ENCODE peak calls at places on chromosomes 7 and 10, in eight cellular contexts. B is body of pancreas, V is cardiac muscle cell, L is prostate gland, A is suprapubic skin, C is foreskin keratinocyte, Y is psoas muscle, E is heart left ventricle. U is an unnamed sample.

GRCh38 chr7:156998988-156999610 is 11.4 kb downstream of the MNX1 start:
- DNase-seq in L (no peak), V (no peak), C (no peak), A (no peak), E (no peak), B (no peak), Y (no peak), U (no peak)

GRCh38 chr10:28668363-28669226 is 8.7 kb upstream of the BAMBI start:
- DNase-seq in Y (peak; percentile 70), B (peak; percentile 14), A (peak; percentile 62), V (peak; percentile 79), L (peak; percentile 9), E (peak; percentile 65), C (no peak), U (no peak)

GRCh38 chr10:131474426-131474825 is 162.9 kb upstream of the TCERG1L start:
- DNase-seq in L (no peak), E (no peak), Y (no peak), C (no peak), V (no peak), A (no peak), B (no peak), U (no peak)

GRCh38 chr7:51013861-51014511 is 231.3 kb upstream of the GRB10 start:
- DNase-seq in V (no peak), A (no peak), E (peak; percentile 15), Y (no peak), C (no peak), L (no peak), B (no peak), U (no peak)

GRCh38 chr7:8480466-8480865 is 47.1 kb downstream of the NXPH1 start:
- DNase-seq in C (no peak), Y (no peak), A (no peak), L (no peak), E (no peak), V (no peak), B (no peak), U (no peak)

GRCh38 chr7:30254248-30254647 is 30.1 kb upstream of the ZNRF2 start:
- DNase-seq in B (no peak), A (no peak), Y (no peak), C (no peak), E (no peak), L (no peak), V (no peak), U (no peak)

GRCh38 chr7:143485500-143485899 is 7.8 kb downstream of the TAS2R41 start:
- DNase-seq in B (peak; percentile 11), L (no peak), A (peak; percentile 75), Y (no peak), C (no peak), V (peak; percentile 35), E (no peak), U (no peak)

GRCh38 chr7:45404622-45405021 is 169.5 kb upstream of the ADCY1 start:
- DNase-seq in C (no peak), L (no peak), A (no peak), E (no peak), V (no peak), B (no peak), Y (no peak), U (no peak)

GRCh38 chr10:23693895-23694294 is 255.0 kb downstream of the OTUD1 start:
- DNase-seq in Y (no peak), V (no peak), A (no peak), E (no peak), B (no peak), C (no peak), L (no peak), U (no peak)

GRCh38 chr10:132703305-132704007 is 82.5 kb downstream of the NKX6-2 start:
- DNase-seq in C (no peak), Y (peak; percentile 46), A (peak; percentile 47), E (no peak), V (no peak), B (no peak), L (no peak), U (no peak)

GRCh38 chr10:62860946-62861345 is 44.8 kb upstream of the EGR2 start:
- DNase-seq in B (peak; percentile 22), L (no peak), A (no peak), E (no peak), V (peak; percentile 64), Y (no peak), C (no peak), U (no peak)

GRCh38 chr7:123797673-123798526 is 47.1 kb upstream of the HYAL4 start:
- DNase-seq in A (no peak), C (peak; percentile 95), L (peak; percentile 26), Y (no peak), B (peak; percentile 74), V (peak; percentile 88), E (no peak), U (peak; percentile 58)

GRCh38 chr10:108319434-108320222 is 1155.1 kb upstream of the SORCS1 start:
- DNase-seq in C (no peak), Y (no peak), A (no peak), E (no peak), L (no peak), V (no peak), B (no peak), U (no peak)

GRCh38 chr7:112938895-112939588 is 147.6 kb downstream of the GPR85 start:
- DNase-seq in V (peak; percentile 45), E (peak; percentile 39), L (peak; percentile 5), A (peak; percentile 70), C (no peak), B (peak; percentile 11), Y (peak; percentile 58), U (peak; percentile 5)

GRCh38 chr10:124285587-124286527 is 132.9 kb downstream of the OAT start:
- DNase-seq in L (no peak), E (no peak), B (peak; percentile 21), A (peak; percentile 14), V (peak; percentile 33), C (no peak), Y (peak; percentile 35), U (no peak)
- H3K27ac ChIP-seq in L (no peak overlapping the region), E (no peak overlapping the region), B (no peak overlapping the region), A (no peak overlapping the region), V (no peak overlapping the region), C (no peak overlapping the region), Y (no peak overlapping the region), U (no peak overlapping the region)

DNA sequence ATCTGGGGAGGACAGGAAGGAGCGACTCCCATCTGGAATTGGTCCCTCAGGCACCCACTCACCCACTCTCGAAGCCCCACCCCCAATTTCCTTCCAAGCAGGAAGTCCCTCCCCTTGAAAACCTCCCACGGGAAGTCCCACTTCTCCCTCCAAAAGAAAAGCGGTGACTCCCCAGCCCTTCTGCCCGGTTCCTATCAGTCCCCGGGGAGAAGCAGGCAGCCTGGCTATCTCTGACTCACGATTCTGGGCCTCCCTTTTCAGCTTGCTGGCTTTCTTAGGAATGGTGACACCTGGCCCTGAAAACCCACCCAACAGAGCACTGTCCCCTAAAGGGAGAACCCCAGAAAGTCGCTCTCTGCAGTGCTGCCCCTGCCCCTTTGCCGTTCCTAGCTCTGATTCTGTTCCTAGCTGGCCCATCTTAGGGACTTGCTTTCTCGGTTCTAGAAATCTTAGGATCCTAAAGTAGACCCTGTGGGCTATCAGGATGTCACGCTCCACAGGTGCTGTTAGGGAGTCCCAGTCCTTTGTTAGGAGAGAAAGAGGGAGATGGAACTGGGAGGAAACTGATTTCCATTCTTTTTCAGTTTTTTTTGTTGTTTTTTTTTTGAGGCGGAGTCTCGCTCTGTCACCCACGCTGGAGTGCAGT is 6.0 kb downstream of the TSC22D4 start:
- DNase-seq in A (no peak), C (no peak), Y (peak; percentile 51), V (peak; percentile 80), L (no peak), B (peak; percentile 26), E (peak; percentile 58), U (no peak)
- H3K27ac ChIP-seq in A (peak overlapping the region; percentile 53), C (no peak overlapping the region), Y (no peak overlapping the region), V (peak overlapping the region; percentile 59), L (peak overlapping the region; percentile 51), B (peak overlapping the region; percentile 45), E (peak overlapping the region; percentile 67), U (no peak overlapping the region)

GRCh38 chr7:127393370-127394058 is 1.0 kb upstream of the ZNF800 start:
- DNase-seq in C (no peak), B (peak; percentile 27), Y (peak; percentile 50), L (peak; percentile 6), A (peak; percentile 67), E (peak; percentile 29), V (peak; percentile 26), U (no peak)
- H3K27ac ChIP-seq in C (no peak overlapping the region), B (peak overlapping the region; percentile 99), Y (peak overlapping the region; percentile 99), L (peak overlapping the region; percentile 96), A (peak overlapping the region; percentile 98), E (peak overlapping the region; percentile 89), V (peak overlapping the region; percentile 85), U (no peak overlapping the region)

GRCh38 chr7:102424787-102425218 is 8.6 kb upstream of the ORAI2 start:
- DNase-seq in C (no peak), L (no peak), E (no peak), A (no peak), B (peak; percentile 34), V (no peak), Y (no peak), U (no peak)
- H3K27ac ChIP-seq in C (no peak overlapping the region), L (no peak overlapping the region), E (no peak overlapping the region), A (no peak overlapping the region), B (no peak overlapping the region), V (no peak overlapping the region), Y (no peak overlapping the region), U (no peak overlapping the region)

GRCh38 chr10:6142644-6143043 is 53.8 kb downstream of the RBM17 start:
- DNase-seq in L (no peak), Y (no peak), A (no peak), C (no peak), E (no peak), B (no peak), V (no peak), U (no peak)
- H3K27ac ChIP-seq in L (no peak overlapping the region), Y (peak overlapping the region; percentile 94), A (peak overlapping the region; percentile 77), C (no peak overlapping the region), E (no peak overlapping the region), B (no peak overlapping the region), V (no peak overlapping the region), U (no peak overlapping the region)